ENCODE peak calls at places on chromosome 17, in six cellular contexts. C is spleen, B is GM23338, Y is lung, K is neuronal stem cell, V is DND-41. T is an unnamed sample. For H3K4me1, the result is how much of the 10 kb centered on the place peaks cover.

GRCh38 chr17:16944334-16945140 is 27.4 kb downstream of the TNFRSF13B start:
- DNase-seq in K (no peak), B (no peak), V (no peak), C (peak), Y (no peak), T (no peak)

GRCh38 chr17:2017274-2017941 is 7.7 kb downstream of the RTN4RL1 start:
- DNase-seq in C (no peak), B (no peak), Y (no peak), K (no peak), V (no peak), T (no peak)

GRCh38 chr17:71176315-71176714 is 944.5 kb upstream of the SOX9 start:
- DNase-seq in V (no peak), K (no peak), C (no peak), Y (no peak), B (no peak), T (no peak)

GRCh38 chr17:77763575-77763974 is 194.9 kb upstream of the TNRC6C start:
- DNase-seq in Y (no peak), B (no peak), C (no peak), K (no peak), V (no peak), T (no peak)

GRCh38 chr17:48012151-48012520 is 25.5 kb downstream of the COPZ2 start:
- DNase-seq in B (peak), K (no peak), Y (no peak), V (peak), C (peak), T (no peak)

GRCh38 chr17:55089955-55090573 is 121.5 kb downstream of the STXBP4 start:
- DNase-seq in Y (no peak), B (peak), C (no peak), V (peak), K (no peak), T (no peak)

GRCh38 chr17:73343168-73343634 is 31.4 kb upstream of the CDC42EP4 start:
- DNase-seq in B (peak), V (no peak), K (peak), C (no peak), Y (no peak), T (peak)

GRCh38 chr17:7281953-7282751 is 634 bp downstream of the SLC2A4 start:
- DNase-seq in B (peak), K (no peak), V (no peak), C (peak), Y (no peak), T (peak)

GRCh38 chr17:73610331-73610911 is 33.8 kb downstream of the SDK2 start:
- DNase-seq in V (no peak), B (no peak), Y (no peak), K (no peak), C (no peak), T (no peak)

GRCh38 chr17:45226620-45227019 is 4.9 kb downstream of the FMNL1 start:
- DNase-seq in Y (no peak), C (no peak), V (no peak), B (no peak), K (no peak), T (no peak)

GRCh38 chr17:83028851-83029250 is 50.6 kb upstream of the METRNL start:
- DNase-seq in K (no peak), Y (no peak), C (no peak), B (no peak), V (no peak), T (no peak)

GRCh38 chr17:14019186-14019956 is 49.9 kb upstream of the COX10 start:
- DNase-seq in V (no peak), C (no peak), B (no peak), K (no peak), Y (no peak), T (no peak)

GRCh38 chr17:78390241-78391050 is 12.0 kb downstream of the PGS1 start:
- DNase-seq in Y (no peak), V (no peak), B (peak), C (no peak), K (no peak), T (no peak)

GRCh38 chr17:43006639-43007551 is at the start of gene IFI35:
- DNase-seq in V (peak), B (peak), Y (peak), K (no peak), C (peak), T (peak)

GRCh38 chr17:28488154-28488883 is 14.9 kb downstream of the SLC13A2 start:
- DNase-seq in K (no peak), B (no peak), Y (no peak), V (no peak), C (no peak), T (peak)

GRCh38 chr17:48131216-48131824 is 23.8 kb downstream of the SNX11 start:
- DNase-seq in Y (peak), K (peak), C (no peak), V (peak), B (peak), T (no peak)

GRCh38 chr17:7577327-7578199 is 1.9 kb upstream of the CD68 start:
- DNase-seq in Y (no peak), V (no peak), K (no peak), B (no peak), C (no peak), T (peak)

GRCh38 chr17:68197091-68197996 is 50.5 kb upstream of the AMZ2 start:
- DNase-seq in V (no peak), C (peak), K (no peak), B (peak), Y (no peak), T (peak)

GRCh38 chr17:81035389-81036127 is 607 bp downstream of the BAIAP2 start:
- DNase-seq in Y (no peak), V (no peak), B (no peak), C (peak), K (no peak), T (peak)

GRCh38 chr17:34979650-34980352 is 511 bp upstream of the LIG3 start:
- DNase-seq in V (no peak), Y (no peak), B (peak), C (no peak), K (no peak), T (no peak)

GRCh38 chr17:47733047-47733413 is at the start of gene TBX21:
- DNase-seq in V (peak), K (peak), Y (peak), B (peak), C (peak), T (peak)

GRCh38 chr17:42163113-42163512 is 8.3 kb upstream of the RAB5C start:
- DNase-seq in C (no peak), Y (no peak), B (peak), K (no peak), V (peak), T (no peak)

GRCh38 chr17:40857535-40857934 is 9.5 kb downstream of the KRT12 start:
- DNase-seq in V (no peak), C (no peak), B (no peak), Y (no peak), K (no peak), T (no peak)

GRCh38 chr17:74690409-74690825 is 22.3 kb downstream of the CD300LF start:
- DNase-seq in Y (peak), K (no peak), C (peak), B (no peak), V (no peak), T (peak)

GRCh38 chr17:63191610-63192009 is 225.6 kb downstream of the TANC2 start:
- DNase-seq in V (no peak), K (no peak), B (no peak), C (peak), Y (no peak), T (no peak)

GRCh38 chr17:34672176-34672785 is 92.9 kb downstream of the TMEM132E start:
- DNase-seq in B (no peak), K (no peak), C (no peak), Y (no peak), V (no peak), T (no peak)

GRCh38 chr17:2994441-2994840 is 69.0 kb downstream of the OR1D5 start:
- DNase-seq in V (no peak), B (no peak), K (no peak), Y (no peak), C (peak), T (no peak)

GRCh38 chr17:46865100-46865499 is 13.7 kb downstream of the WNT9B start:
- DNase-seq in B (peak), Y (no peak), K (no peak), C (no peak), V (peak), T (peak)

GRCh38 chr17:65809366-65809765 is 247.9 kb upstream of the AXIN2 start:
- DNase-seq in K (no peak), C (no peak), Y (no peak), V (no peak), B (no peak), T (no peak)

GRCh38 chr17:81471804-81472456 is 40.7 kb downstream of the ACTG1 start:
- DNase-seq in Y (peak), V (peak), B (peak), C (no peak), K (no peak), T (peak)

GRCh38 chr17:41190328-41190727 is 641 bp downstream of the KRTAP9-1 start:
- DNase-seq in B (no peak), K (no peak), C (no peak), V (no peak), Y (no peak), T (no peak)

GRCh38 chr17:604719-605118 is 109.9 kb downstream of the VPS53 start:
- DNase-seq in K (peak), B (peak), Y (no peak), V (no peak), C (no peak), T (no peak)

GRCh38 chr17:44247346-44248219 is 20.4 kb downstream of the SLC4A1 start:
- DNase-seq in B (no peak), C (no peak), K (no peak), V (no peak), Y (no peak), T (peak)

GRCh38 chr17:76232342-76232741 is 8.0 kb downstream of the RNF157 start:
- DNase-seq in B (no peak), K (no peak), V (no peak), C (no peak), Y (no peak), T (no peak)

GRCh38 chr17:75825748-75826370 is 18.3 kb downstream of the UNC13D start:
- DNase-seq in B (no peak), Y (no peak), V (no peak), C (no peak), K (no peak), T (no peak)

GRCh38 chr17:73492802-73493139 is 151.5 kb downstream of the SDK2 start:
- DNase-seq in V (no peak), K (no peak), C (peak), Y (no peak), B (peak), T (no peak)

GRCh38 chr17:8859804-8860430 is 7.6 kb downstream of the PIK3R6 start:
- DNase-seq in B (no peak), C (no peak), K (no peak), V (no peak), Y (no peak), T (no peak)

GRCh38 chr17:75063201-75063600 is 16.2 kb downstream of the KCTD2 start:
- DNase-seq in V (no peak), B (no peak), C (no peak), Y (no peak), K (no peak), T (no peak)

GRCh38 chr17:5283531-5284315 is 1.6 kb downstream of the RABEP1 start:
- DNase-seq in K (no peak), V (no peak), C (no peak), Y (no peak), B (no peak), T (no peak)

GRCh38 chr17:76935331-76935730 is 67.1 kb downstream of the MGAT5B start:
- DNase-seq in V (no peak), Y (no peak), B (no peak), K (no peak), C (no peak), T (no peak)

DNA sequence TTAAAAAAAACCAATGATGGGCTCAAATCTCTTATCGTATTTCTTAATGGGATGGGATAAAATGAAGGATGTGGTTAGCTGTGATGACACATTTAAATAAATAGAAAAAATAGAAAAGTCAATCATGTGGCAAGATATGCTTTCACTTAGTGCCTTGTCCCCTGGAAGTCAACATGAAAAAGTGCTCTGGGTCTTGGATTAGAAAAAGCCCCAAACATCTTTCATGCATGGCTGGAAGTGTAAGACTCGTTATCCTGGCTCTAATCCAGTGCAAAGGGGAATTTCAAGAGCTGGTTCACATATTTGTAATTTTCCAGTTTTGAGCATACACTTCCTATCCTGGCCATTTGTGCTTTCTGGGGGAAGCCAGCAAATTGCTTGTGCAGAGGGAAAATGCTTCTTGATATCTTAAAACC is 160.9 kb downstream of the MAP2K6 start:
- DNase-seq in K (no peak), V (no peak), B (no peak), Y (no peak), C (no peak), T (no peak)
- H3K4me1 ChIP-seq in K (under half), V (under half), B (under half), Y (under half), C (under half), T (under half)

DNA sequence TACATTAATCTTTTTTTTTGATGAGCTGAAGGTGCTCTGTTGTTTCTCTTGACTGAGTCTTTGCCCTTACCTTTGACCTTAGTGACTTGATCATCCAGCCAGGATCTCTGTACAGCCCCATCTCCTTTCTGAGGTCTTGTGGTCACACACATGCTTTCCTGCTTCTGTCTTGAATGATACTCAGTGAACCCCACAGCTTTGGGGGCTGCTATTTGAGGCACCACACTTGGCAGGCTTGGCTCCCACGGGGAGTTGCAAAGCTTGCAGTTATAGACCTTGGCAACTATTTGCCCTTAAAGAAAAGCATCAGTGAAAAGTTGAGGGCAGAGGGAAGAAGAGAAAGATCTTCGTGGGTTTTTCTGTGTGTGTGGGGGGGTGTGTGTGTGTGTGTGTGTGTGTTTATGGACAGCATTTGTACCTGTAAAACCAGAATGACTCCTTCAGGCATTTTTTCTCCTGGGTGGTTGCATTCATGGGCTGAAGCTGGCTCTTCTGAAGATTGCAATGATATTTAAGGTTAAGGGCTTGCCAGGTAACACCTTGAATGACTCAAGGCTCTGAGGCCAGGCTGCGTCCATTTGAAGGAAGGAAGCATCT is 101.6 kb downstream of the MSI2 start:
- DNase-seq in B (no peak), V (peak), K (no peak), Y (no peak), C (no peak), T (no peak)
- H3K27ac ChIP-seq in B (no peak), V (peak), K (peak), Y (peak), C (peak), T (peak)

DNA sequence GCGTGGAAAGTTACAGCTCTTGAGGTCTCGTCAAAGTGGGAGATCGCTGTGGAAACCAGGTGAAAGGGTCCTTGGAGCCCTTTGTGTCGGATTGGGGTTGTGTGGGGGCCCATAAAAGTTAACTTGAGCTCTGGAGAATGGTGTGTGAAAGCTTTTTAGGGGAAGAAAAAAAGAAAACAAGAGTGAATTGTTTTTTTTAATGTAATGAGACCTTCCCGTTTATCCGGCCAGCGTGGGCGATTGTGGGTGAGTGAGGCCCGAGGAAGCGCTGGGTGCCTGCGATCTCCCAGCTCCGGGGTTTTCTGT is 150.6 kb downstream of the MSI2 start:
- DNase-seq in Y (no peak), C (no peak), V (no peak), K (no peak), B (no peak), T (no peak)
- H3K4me1 ChIP-seq in Y (under half), C (under half), V (half or more), K (half or more), B (under half), T (under half)

GRCh38 chr17:50206604-50207293 is 5.3 kb upstream of the COL1A1 start:
- DNase-seq in B (peak), Y (no peak), K (no peak), V (peak), C (no peak), T (peak)
- H3K27ac ChIP-seq in B (no peak), Y (no peak), K (no peak), V (no peak), C (peak), T (no peak)

T was measured in kidney.